ENCODE peak calls at places on chromosomes 1 and 21, in seven cellular contexts. E, M, S, L, T, N and P are unnamed samples. For H3K4me1, the result is how much of the 10 kb centered on the place peaks cover.

GRCh38 chr1:211420845-211421454 is 71.0 kb downstream of the RD3 start:
- DNase-seq in M (no peak), T (no peak), L (peak), E (no peak), S (no peak), N (no peak), P (no peak)

GRCh38 chr1:240611619-240612490 is at the start of gene GREM2:
- DNase-seq in M (peak), N (peak), E (peak), T (no peak), S (peak), L (peak), P (peak)

GRCh38 chr1:208249300-208249699 is 5.1 kb upstream of the PLXNA2 start:
- DNase-seq in M (no peak), L (no peak), T (no peak), S (no peak), E (no peak), N (no peak), P (no peak)

GRCh38 chr21:26112127-26112742 is 58.3 kb downstream of the APP start:
- DNase-seq in T (no peak), S (no peak), L (peak), M (no peak), E (no peak), N (no peak), P (no peak)

GRCh38 chr1:117871013-117871412 is 58.4 kb downstream of the GDAP2 start:
- DNase-seq in M (no peak), S (no peak), L (no peak), E (no peak), N (no peak), T (no peak), P (no peak)

GRCh38 chr1:223224465-223224864 is 81.4 kb upstream of the TLR5 start:
- DNase-seq in E (no peak), T (no peak), S (peak), L (no peak), M (no peak), N (peak), P (no peak)

GRCh38 chr1:85623061-85623471 is 42.5 kb downstream of the CCN1 start:
- DNase-seq in M (no peak), S (no peak), L (peak), N (no peak), E (no peak), T (no peak), P (no peak)

GRCh38 chr1:49240709-49241221 is 464.1 kb upstream of the BEND5 start:
- DNase-seq in E (no peak), S (no peak), N (no peak), L (no peak), M (no peak), T (no peak), P (no peak)

GRCh38 chr1:238242156-238242555 is 351.4 kb upstream of the ZP4 start:
- DNase-seq in T (no peak), L (no peak), E (no peak), N (no peak), S (no peak), M (no peak), P (no peak)

GRCh38 chr1:110430366-110430765 is 20.6 kb upstream of the PROK1 start:
- DNase-seq in E (no peak), N (no peak), S (no peak), T (no peak), L (no peak), M (no peak), P (no peak)

GRCh38 chr1:110430901-110431300 is 20.0 kb upstream of the PROK1 start:
- DNase-seq in N (no peak), L (no peak), T (no peak), M (no peak), S (no peak), E (no peak), P (no peak)

GRCh38 chr1:110434946-110435345 is 16.0 kb upstream of the PROK1 start:
- DNase-seq in M (no peak), L (no peak), T (no peak), N (no peak), S (no peak), E (no peak), P (no peak)

GRCh38 chr1:110433803-110434202 is 17.1 kb upstream of the PROK1 start:
- DNase-seq in N (peak), S (peak), E (peak), M (no peak), L (peak), T (peak), P (peak)

DNA sequence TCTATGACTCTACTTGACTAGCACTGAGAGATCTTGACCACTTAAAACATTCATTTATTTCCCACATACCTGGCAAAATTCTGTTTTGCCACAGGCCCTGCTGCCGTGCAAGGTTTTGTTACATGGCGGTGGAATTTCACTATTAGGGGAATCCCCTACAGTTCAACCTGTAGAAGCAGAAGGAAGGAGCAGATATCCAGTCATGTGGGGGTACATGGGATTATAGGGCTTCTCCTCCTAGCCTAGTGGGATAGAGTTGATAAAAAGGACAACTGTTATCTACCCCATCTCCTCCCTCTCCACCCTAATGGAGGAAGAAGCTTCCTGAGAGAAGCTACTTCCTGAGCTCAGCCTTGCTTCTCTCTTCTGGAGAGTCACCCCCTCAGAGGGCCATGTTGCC is 17.7 kb upstream of the PROK1 start:
- DNase-seq in S (no peak), M (no peak), T (no peak), L (no peak), N (no peak), E (no peak), P (no peak)
- H3K4me1 ChIP-seq in S (under half), M (under half), T (under half), L (under half), N (under half), E (under half), P (under half)

GRCh38 chr1:212862111-212862690 is 4.1 kb downstream of the FLVCR1 start:
- DNase-seq in L (no peak), E (no peak), T (no peak), S (no peak), M (no peak), N (no peak), P (no peak)

GRCh38 chr1:212856755-212857154 is 1.3 kb upstream of the FLVCR1 start:
- DNase-seq in N (peak), L (no peak), S (no peak), M (no peak), T (no peak), E (no peak), P (no peak)

GRCh38 chr1:212860713-212861581 is 2.9 kb downstream of the FLVCR1 start:
- DNase-seq in L (peak), E (no peak), N (peak), T (no peak), S (peak), M (no peak), P (no peak)

GRCh38 chr1:212858055-212858460 is at the start of gene FLVCR1:
- DNase-seq in N (peak), E (peak), M (peak), L (peak), S (peak), T (peak), P (peak)

DNA sequence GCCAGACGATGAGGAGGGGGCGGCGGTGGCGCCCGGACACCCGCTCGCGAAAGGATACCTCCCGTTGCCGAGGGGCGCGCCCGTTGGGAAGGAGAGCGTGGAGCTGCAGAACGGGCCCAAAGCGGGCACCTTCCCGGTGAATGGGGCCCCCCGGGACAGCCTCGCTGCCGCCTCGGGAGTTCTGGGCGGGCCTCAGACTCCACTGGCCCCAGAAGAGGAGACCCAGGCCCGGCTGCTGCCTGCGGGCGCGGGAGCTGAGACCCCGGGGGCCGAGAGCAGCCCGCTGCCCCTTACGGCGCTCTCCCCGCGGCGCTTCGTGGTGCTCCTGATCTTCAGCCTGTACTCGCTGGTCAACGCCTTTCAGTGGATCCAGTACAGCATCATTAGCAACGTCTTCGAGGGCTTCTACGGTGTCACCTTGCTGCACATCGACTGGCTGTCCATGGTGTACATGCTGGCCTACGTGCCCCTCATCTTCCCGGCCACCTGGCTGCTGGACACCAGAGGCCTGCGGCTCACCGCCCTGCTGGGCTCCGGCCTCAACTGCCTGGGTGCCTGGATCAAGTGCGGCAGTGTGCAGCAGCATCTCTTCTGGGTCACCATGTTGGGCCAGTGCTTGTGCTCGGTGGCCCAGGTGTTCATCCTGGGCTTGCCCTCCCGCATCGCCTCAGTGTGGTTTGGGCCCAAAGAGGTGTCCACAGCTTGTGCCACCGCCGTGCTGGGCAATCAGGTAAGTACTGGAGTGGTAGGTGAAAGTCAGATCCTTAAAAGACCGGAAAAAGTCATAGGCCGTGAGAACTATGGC is 588 bp downstream of the FLVCR1 start:
- DNase-seq in S (peak), T (peak), E (peak), L (peak), M (peak), N (peak), P (no peak)
- H3K4me1 ChIP-seq in S (under half), T (under half), E (under half), L (under half), M (under half), N (under half), P (under half)

GRCh38 chr21:39523398-39523797 is 71.6 kb downstream of the SH3BGR start:
- DNase-seq in M (no peak), N (no peak), L (no peak), T (peak), S (no peak), E (peak), P (no peak)

GRCh38 chr21:39527067-39527595 is 75.4 kb downstream of the SH3BGR start:
- DNase-seq in S (no peak), E (no peak), N (no peak), M (no peak), L (no peak), T (no peak), P (no peak)

GRCh38 chr21:39525601-39526000 is 73.8 kb downstream of the SH3BGR start:
- DNase-seq in E (no peak), L (no peak), M (no peak), T (no peak), N (no peak), S (no peak), P (no peak)

GRCh38 chr21:39523930-39524329 is 72.2 kb downstream of the SH3BGR start:
- DNase-seq in N (no peak), S (no peak), L (no peak), M (no peak), E (no peak), T (no peak), P (no peak)

GRCh38 chr21:39525129-39525528 is 73.4 kb downstream of the SH3BGR start:
- DNase-seq in N (no peak), T (peak), S (no peak), E (no peak), M (no peak), L (no peak), P (peak)
- H3K4me1 ChIP-seq in N (under half), T (half or more), S (under half), E (under half), M (under half), L (under half), P (under half)

DNA sequence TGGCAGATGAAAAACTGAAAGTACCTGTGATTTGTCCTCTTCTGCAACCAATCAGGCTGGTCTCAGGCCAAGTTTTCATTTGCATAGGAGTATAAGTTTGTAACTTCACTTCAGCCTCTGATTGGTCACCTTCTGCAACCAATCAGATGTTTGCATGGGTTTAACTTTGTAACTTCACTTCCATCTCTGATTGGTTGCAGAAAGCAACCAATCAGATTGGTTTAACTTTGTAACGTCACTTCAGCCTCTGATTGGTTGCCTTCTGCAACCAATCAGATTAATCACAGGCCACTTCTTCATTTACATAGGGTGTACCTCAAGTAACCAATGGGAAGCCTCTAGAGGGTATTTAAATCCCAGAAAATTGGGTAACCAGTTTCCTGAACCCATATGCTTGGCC is 18.9 kb upstream of the TUT4 start:
- DNase-seq in T (no peak), L (no peak), S (peak), M (no peak), E (no peak), N (peak), P (no peak)
- H3K4me1 ChIP-seq in T (under half), L (under half), S (under half), M (under half), E (under half), N (under half), P (under half)

DNA sequence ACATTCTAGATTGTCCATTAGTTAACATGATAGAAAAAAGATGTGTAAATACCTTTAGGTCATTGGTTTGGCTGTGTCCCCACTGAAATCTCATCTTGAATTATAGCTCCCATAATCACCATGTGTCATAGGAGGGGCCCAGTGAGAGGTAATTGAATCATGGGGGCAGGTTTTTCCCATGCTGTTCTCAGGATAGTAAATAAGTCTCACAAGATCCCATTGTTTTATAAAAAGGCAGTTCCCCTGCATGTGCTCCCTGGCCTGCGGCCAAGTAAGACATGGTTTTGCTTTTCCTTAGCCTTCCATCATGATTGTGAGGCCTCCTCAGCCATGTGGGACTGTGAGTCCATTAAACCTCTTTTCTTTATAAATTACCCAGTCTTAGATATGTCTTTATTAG is 32.5 kb upstream of the SLC44A5 start:
- DNase-seq in T (no peak), E (no peak), S (no peak), N (no peak), M (no peak), L (peak), P (no peak)
- H3K4me1 ChIP-seq in T (under half), E (under half), S (under half), N (under half), M (under half), L (under half), P (under half)

DNA sequence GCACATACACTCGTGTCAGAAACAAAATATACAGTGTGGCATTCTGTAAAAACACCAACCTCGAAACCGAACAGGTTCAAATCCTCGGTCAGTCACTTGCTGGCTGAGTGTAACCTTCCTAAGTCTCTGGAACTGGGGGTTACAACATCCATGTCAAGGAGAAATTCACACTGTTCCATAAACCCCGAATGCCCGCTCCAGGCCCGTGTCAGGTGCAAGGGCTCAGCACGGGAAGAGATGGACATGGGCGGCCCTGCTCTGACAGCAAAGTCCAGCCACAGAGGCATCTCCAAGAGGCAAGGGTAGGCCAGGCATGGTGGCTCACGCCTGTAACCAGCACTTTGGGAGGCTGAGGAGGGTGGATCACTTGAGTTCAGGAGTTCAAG is 79.5 kb downstream of the SLC66A1 start:
- DNase-seq in L (no peak), T (no peak), N (no peak), E (no peak), S (no peak), M (no peak), P (no peak)
- H3K4me1 ChIP-seq in L (under half), T (half or more), N (under half), E (half or more), S (under half), M (under half), P (under half)

GRCh38 chr1:91700332-91700731 is 185.6 kb downstream of the TGFBR3 start:
- DNase-seq in M (no peak), L (peak), T (no peak), S (no peak), E (no peak), N (no peak), P (no peak)
- H3K4me1 ChIP-seq in M (under half), L (half or more), T (half or more), S (under half), E (under half), N (under half), P (under half)

GRCh38 chr1:8943516-8943896 is 2.2 kb upstream of the CA6 start:
- DNase-seq in T (no peak), N (peak), M (no peak), L (no peak), E (no peak), S (peak), P (no peak)
- H3K4me1 ChIP-seq in T (under half), N (under half), M (half or more), L (under half), E (under half), S (under half), P (under half)

GRCh38 chr1:9128161-9128519 is 762 bp downstream of the GPR157 start:
- DNase-seq in S (no peak), N (peak), T (peak), E (peak), M (no peak), L (peak), P (peak)

GRCh38 chr1:9127395-9128160 is 1.3 kb downstream of the GPR157 start:
- DNase-seq in T (no peak), E (no peak), L (no peak), M (no peak), N (no peak), S (no peak), P (peak)

GRCh38 chr1:9128520-9129371 is at the start of gene GPR157:
- DNase-seq in T (peak), E (peak), M (peak), S (peak), L (peak), N (peak), P (peak)

GRCh38 chr1:9125325-9125724 is 3.6 kb downstream of the GPR157 start:
- DNase-seq in E (no peak), N (no peak), T (no peak), L (no peak), M (no peak), S (no peak), P (no peak)

DNA sequence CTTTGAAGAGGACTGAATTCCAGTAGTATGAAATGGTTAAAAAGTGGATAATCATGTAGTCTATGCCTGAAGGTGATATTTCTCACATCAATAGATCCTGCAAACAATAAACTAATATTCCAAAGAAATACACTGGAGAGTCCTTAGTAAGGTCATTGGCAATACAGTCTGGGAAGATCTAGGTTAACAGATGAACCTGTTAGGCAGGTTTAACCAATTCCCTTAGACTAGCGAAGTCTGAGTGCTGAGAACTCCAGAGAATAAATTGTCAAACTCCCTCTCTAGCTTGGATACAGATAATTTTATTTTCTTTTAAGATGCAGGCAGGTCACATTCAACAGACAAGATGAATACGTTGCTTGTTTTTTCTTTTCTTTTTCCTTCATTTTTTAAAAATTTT is 2.4 kb downstream of the GPR157 start:
- DNase-seq in M (no peak), L (no peak), E (no peak), S (no peak), T (no peak), N (no peak), P (no peak)
- H3K4me1 ChIP-seq in M (under half), L (under half), E (under half), S (under half), T (half or more), N (under half), P (under half)